ENCODE peak calls at places on chromosomes 13 and 19, in five cellular contexts. U is adipocyte; A is right atrium auricular region; I is HCT116; Z is CD8-positive, alpha-beta memory T cell. E is an unnamed sample. For H3K27me3, the result is how much of the 10 kb centered on the place peaks cover.

GRCh38 chr13:99063952-99064351 is 86.1 kb upstream of the DOCK9 start:
- DNase-seq in U (no peak), A (no peak), I (no peak), Z (no peak), E (no peak)

GRCh38 chr13:109332501-109333499 is 453.6 kb downstream of the IRS2 start:
- DNase-seq in U (no peak), A (no peak), I (no peak), Z (no peak), E (no peak)

GRCh38 chr13:67052550-67053237 is 177.4 kb downstream of the PCDH9 start:
- DNase-seq in U (no peak), A (no peak), I (no peak), Z (no peak), E (no peak)

GRCh38 chr13:51519839-51520238 is 64.4 kb upstream of the WDFY2 start:
- DNase-seq in U (peak), A (no peak), I (no peak), Z (no peak), E (peak)

GRCh38 chr19:39843919-39844793 is 2.0 kb downstream of the FBL start:
- DNase-seq in U (peak), A (no peak), I (no peak), Z (peak), E (peak)

GRCh38 chr13:94382960-94383359 is 96.5 kb downstream of the DCT start:
- DNase-seq in U (no peak), A (no peak), I (no peak), Z (no peak), E (no peak)

GRCh38 chr13:25453966-25454365 is 82.2 kb downstream of the ATP8A2 start:
- DNase-seq in U (no peak), A (no peak), I (no peak), Z (no peak), E (no peak)

GRCh38 chr19:39212377-39212742 is 8.3 kb upstream of the SYCN start:
- DNase-seq in U (peak), A (no peak), I (peak), Z (peak), E (no peak)

GRCh38 chr13:107865643-107866006 is 349.7 kb downstream of the LIG4 start:
- DNase-seq in U (no peak), A (no peak), I (no peak), Z (no peak), E (no peak)

GRCh38 chr19:41994994-41995958 is 1.2 kb upstream of the ATP1A3 start:
- DNase-seq in U (no peak), A (no peak), I (no peak), Z (no peak), E (no peak)
- H3K27me3 ChIP-seq in U (under half), A (under half), I (under half), Z (under half), E (under half)

GRCh38 chr19:11480927-11481776 is at the start of gene ELAVL3:
- DNase-seq in U (no peak), A (no peak), I (no peak), Z (no peak), E (no peak)
- H3K4me3 ChIP-seq in U (no peak), A (no peak), I (no peak), Z (no peak), E (no peak)

GRCh38 chr13:91398413-91399188 is at the start of gene GPC5:
- DNase-seq in U (peak), A (peak), I (peak), Z (peak), E (peak)
- H3K27me3 ChIP-seq in U (half or more), A (under half), I (under half), Z (under half), E (under half)

DNA sequence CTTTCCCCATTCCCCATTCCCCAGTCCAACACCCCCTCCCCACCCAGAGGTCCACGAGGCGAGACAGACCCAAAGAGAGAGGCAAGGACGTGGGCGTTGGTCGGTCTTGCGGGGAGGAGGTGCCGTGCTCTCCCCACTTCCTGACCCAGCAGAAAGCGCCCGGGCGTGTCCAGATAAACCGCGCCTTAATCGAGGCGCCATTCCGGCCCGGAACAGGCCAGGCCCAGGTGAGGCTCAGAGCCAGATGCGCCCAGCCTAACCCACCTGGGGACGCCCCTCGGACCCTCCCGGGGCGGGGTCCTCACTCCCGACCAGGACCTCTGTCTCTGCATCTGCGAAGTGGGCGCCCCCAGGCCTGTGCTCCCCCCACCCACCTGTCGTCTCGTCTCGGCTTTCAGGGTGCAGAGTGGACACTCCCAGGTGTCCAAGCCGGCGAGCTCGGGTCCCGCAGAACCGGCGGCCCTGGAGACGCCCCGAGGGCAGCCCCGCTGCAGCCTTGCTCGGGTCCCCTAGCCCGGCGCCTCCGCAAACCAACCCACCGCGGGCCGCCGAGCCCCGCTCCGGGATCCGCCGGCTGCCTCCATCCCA is 5.1 kb upstream of the ONECUT3 start:
- DNase-seq in U (no peak), A (no peak), I (no peak), Z (no peak), E (no peak)
- H3K4me3 ChIP-seq in U (no peak), A (no peak), I (peak), Z (no peak), E (peak)

DNA sequence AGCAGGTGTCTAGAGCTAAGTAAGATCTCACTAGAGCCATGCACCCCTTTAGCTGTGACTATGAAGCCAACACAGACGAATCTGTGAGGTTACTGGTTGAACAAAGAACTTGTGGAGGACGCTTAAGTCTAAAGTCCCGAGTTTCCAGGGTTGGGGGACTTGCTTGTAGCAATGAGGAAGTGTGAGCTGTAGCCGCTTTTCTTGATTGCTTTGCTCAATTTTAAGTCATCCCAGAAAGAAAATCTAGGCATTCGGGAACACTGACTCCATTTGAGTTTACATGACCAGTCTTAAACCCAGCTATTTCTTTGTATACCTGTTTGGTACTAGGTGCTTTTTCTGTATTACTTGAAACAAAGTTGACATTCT is 1.7 kb downstream of the GPC5 start:
- DNase-seq in U (no peak), A (no peak), I (no peak), Z (no peak), E (no peak)
- H3K27me3 ChIP-seq in U (half or more), A (under half), I (under half), Z (under half), E (under half)

GRCh38 chr13:23749288-23749880 is 139.8 kb downstream of the MIPEP start:
- DNase-seq in U (no peak), A (no peak), I (no peak), Z (no peak), E (no peak)
- H3K4me3 ChIP-seq in U (no peak), A (no peak), I (no peak), Z (no peak), E (no peak)

GRCh38 chr19:4197228-4197624 is 14.7 kb downstream of the ANKRD24 start:
- DNase-seq in U (no peak), A (no peak), I (no peak), Z (no peak), E (no peak)
- H3K27me3 ChIP-seq in U (half or more), A (under half), I (under half), Z (under half), E (under half)

E was measured in bronchial epithelial cell.